ENCODE peak calls at places on chromosomes 6 and 20, in ten cellular contexts. M is BE2C, H is body of pancreas, G is epithelial cell of esophagus, Q is mucosa of descending colon, O is GM10248, N is HFF-Myc, X is H9, R is heart left ventricle, F is H1. L is an unnamed sample.

GRCh38 chr6:25922301-25922700 is 8.2 kb downstream of the SLC17A2 start:
- DNase-seq in R (no peak), M (no peak), Q (no peak), X (no peak), O (no peak), F (no peak), G (no peak), H (no peak), N (no peak), L (no peak)

GRCh38 chr20:54133434-54134427 is 40.1 kb downstream of the CYP24A1 start:
- DNase-seq in H (no peak), N (no peak), R (no peak), Q (peak; percentile 56), O (no peak), X (no peak), G (peak; percentile 70), F (no peak), M (no peak), L (no peak)

GRCh38 chr6:169858935-169859351 is 107.5 kb downstream of the ERMARD start:
- DNase-seq in G (peak; percentile 73), F (peak; percentile 30), O (no peak), R (no peak), M (no peak), Q (no peak), H (no peak), N (no peak), X (no peak), L (no peak)

GRCh38 chr6:15365273-15365687 is 119.4 kb downstream of the JARID2 start:
- DNase-seq in M (peak; percentile 90), N (peak; percentile 39), O (peak; percentile 32), R (peak; percentile 87), H (peak; percentile 73), Q (peak; percentile 85), G (peak; percentile 92), X (peak; percentile 46), F (no peak), L (peak; percentile 36)

GRCh38 chr20:14643146-14643545 is 305.7 kb upstream of the FLRT3 start:
- DNase-seq in O (no peak), M (no peak), X (no peak), N (no peak), H (no peak), F (no peak), Q (no peak), R (no peak), G (no peak), L (no peak)

GRCh38 chr6:125790403-125791150 is at the start of gene NCOA7:
- DNase-seq in M (peak; percentile 80), R (peak; percentile 90), X (peak; percentile 80), H (peak; percentile 79), Q (peak; percentile 75), G (peak; percentile 75), N (no peak), F (peak; percentile 84), O (peak; percentile 85), L (peak; percentile 76)

GRCh38 chr6:107290491-107290890 is 168.9 kb downstream of the PDSS2 start:
- DNase-seq in N (no peak), X (no peak), H (no peak), R (no peak), F (no peak), Q (no peak), M (no peak), G (no peak), O (no peak), L (no peak)

GRCh38 chr20:36308318-36308710 is 2.2 kb downstream of the DLGAP4 start:
- DNase-seq in X (no peak), F (no peak), Q (no peak), G (no peak), N (no peak), R (no peak), O (no peak), M (no peak), H (no peak), L (no peak)

GRCh38 chr6:34864007-34864406 is 23.8 kb downstream of the TAF11 start:
- DNase-seq in Q (no peak), O (no peak), R (no peak), G (no peak), N (no peak), F (no peak), X (no peak), H (no peak), M (no peak), L (no peak)

GRCh38 chr6:34871853-34872252 is 16.0 kb downstream of the TAF11 start:
- DNase-seq in N (no peak), M (no peak), H (no peak), R (no peak), G (no peak), X (no peak), O (no peak), Q (no peak), F (no peak), L (no peak)

GRCh38 chr6:34866509-34866908 is 21.3 kb downstream of the TAF11 start:
- DNase-seq in X (no peak), H (no peak), O (no peak), R (no peak), Q (no peak), F (no peak), M (no peak), N (no peak), G (no peak), L (no peak)

GRCh38 chr6:34865107-34865506 is 22.7 kb downstream of the TAF11 start:
- DNase-seq in G (no peak), H (no peak), O (no peak), M (no peak), N (no peak), R (no peak), Q (no peak), F (no peak), X (no peak), L (no peak)

GRCh38 chr6:34867484-34867883 is 20.4 kb downstream of the TAF11 start:
- DNase-seq in Q (no peak), O (no peak), N (no peak), F (no peak), G (peak; percentile 7), X (no peak), R (no peak), M (no peak), H (no peak), L (no peak)
- TF ChIP-seq CTCF in Q (no peak), O (peak; percentile 5), N (peak; percentile 15), F (no peak), G (no peak), X (peak; percentile 37), R (peak; percentile 42), M (peak; percentile 15), H (no peak), L (no peak)

GRCh38 chr20:63858393-63859165 is 2.7 kb upstream of the ABHD16B start:
- DNase-seq in O (no peak), X (peak; percentile 66), F (peak; percentile 67), R (peak; percentile 78), H (no peak), N (no peak), G (no peak), Q (no peak), M (peak; percentile 58), L (peak; percentile 67)
- TF ChIP-seq CTCF in O (no peak), X (peak; percentile 55), F (peak; percentile 58), R (no peak), H (no peak), N (peak; percentile 54), G (peak; percentile 25), Q (no peak), M (peak; percentile 54), L (no peak)

DNA sequence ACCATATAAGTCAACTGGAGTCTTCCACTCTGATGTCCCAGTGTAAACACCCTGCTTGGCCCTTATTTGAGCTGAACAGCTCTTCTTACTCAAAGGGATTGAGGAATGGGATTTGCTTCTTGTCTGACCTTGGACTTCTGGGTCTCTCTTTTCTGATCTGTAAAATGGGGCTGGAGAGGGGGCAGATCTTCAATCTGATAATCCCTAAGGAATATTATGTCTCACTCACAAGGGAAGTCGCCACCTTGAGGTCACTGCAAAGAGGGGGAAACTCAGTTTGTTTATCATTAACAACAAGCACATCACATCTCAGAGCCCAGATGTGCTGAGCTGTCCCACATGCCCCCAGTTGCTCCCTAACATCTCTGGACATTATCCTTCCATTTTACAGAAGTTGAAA is 15.1 kb downstream of the KCNS1 start:
- DNase-seq in G (no peak), X (no peak), O (no peak), N (no peak), F (no peak), H (no peak), M (no peak), Q (no peak), R (no peak), L (no peak)
- TF ChIP-seq CTCF in G (no peak), X (peak; percentile 26), O (no peak), N (no peak), F (no peak), H (no peak), M (no peak), Q (no peak), R (no peak), L (no peak)

GRCh38 chr20:4092136-4092479 is 76.8 kb upstream of the RNF24 start:
- DNase-seq in M (no peak), Q (no peak), H (no peak), G (no peak), O (no peak), N (no peak), R (no peak), F (peak; percentile 39), X (no peak), L (no peak)
- TF ChIP-seq CTCF in M (no peak), Q (no peak), H (no peak), G (no peak), O (no peak), N (no peak), R (no peak), F (no peak), X (no peak), L (no peak)

DNA sequence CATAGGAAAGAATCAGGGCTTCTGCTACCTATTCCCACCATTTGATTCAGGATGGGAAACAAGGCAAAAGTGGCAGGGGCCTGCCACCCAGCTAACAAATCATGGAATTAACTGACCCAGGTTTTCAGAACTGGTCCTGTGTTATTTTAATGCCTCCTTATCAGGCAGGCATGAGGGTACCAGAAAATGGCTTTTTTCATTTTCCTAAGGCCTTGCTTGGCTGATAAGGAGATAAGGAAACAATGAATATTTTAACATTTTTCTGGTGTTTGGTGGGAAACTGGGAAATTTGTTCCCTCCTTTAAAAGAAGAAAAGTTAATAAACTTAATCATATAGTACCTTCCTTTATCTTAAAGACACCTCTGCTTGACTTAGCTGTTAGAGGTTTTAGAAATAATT is 6.7 kb downstream of the POU3F2 start:
- DNase-seq in O (no peak), M (no peak), N (no peak), H (no peak), F (no peak), Q (no peak), G (no peak), R (no peak), X (no peak), L (no peak)
- TF ChIP-seq CTCF in O (no peak), M (no peak), N (no peak), H (no peak), F (no peak), Q (no peak), G (no peak), R (no peak), X (no peak), L (no peak)